ENCODE peak calls at places on chromosomes 5 and 9, in five cellular contexts. R is heart left ventricle, F is aorta, K is stomach, P is astrocyte. A is an unnamed sample.

GRCh38 chr9:25861416-25861815 is 183.2 kb upstream of the TUSC1 start:
- DNase-seq in R (no peak), F (no peak), K (no peak), P (no peak), A (no peak)

GRCh38 chr9:1977026-1977425 is 38.1 kb upstream of the SMARCA2 start:
- DNase-seq in R (no peak), F (no peak), K (no peak), P (no peak), A (no peak)

GRCh38 chr5:174316326-174316725 is 270.8 kb downstream of the NSG2 start:
- DNase-seq in R (no peak), F (no peak), K (no peak), P (no peak), A (no peak)

GRCh38 chr9:33437235-33437634 is 10.2 kb downstream of the AQP3 start:
- DNase-seq in R (no peak), F (no peak), K (no peak), P (no peak), A (no peak)

GRCh38 chr5:1116109-1116735 is 4.4 kb upstream of the SLC12A7 start:
- DNase-seq in R (no peak), F (no peak), K (no peak), P (no peak), A (no peak)

GRCh38 chr5:105817906-105818305 is 1852.8 kb downstream of the EFNA5 start:
- DNase-seq in R (no peak), F (no peak), K (no peak), P (no peak), A (no peak)

GRCh38 chr9:69971643-69972449 is 71.8 kb upstream of the MAMDC2 start:
- DNase-seq in R (peak; percentile 54), F (peak; percentile 81), K (peak; percentile 60), P (peak; percentile 64), A (peak; percentile 80)

GRCh38 chr5:142977363-142978051 is 207.3 kb downstream of the ARHGAP26 start:
- DNase-seq in R (no peak), F (no peak), K (no peak), P (peak; percentile 96), A (no peak)

GRCh38 chr9:83649080-83649479 is 26.1 kb downstream of the IDNK start:
- DNase-seq in R (peak; percentile 61), F (peak; percentile 68), K (peak; percentile 74), P (no peak), A (peak; percentile 68)

GRCh38 chr5:138989720-138990119 is 114.6 kb upstream of the LRRTM2 start:
- DNase-seq in R (no peak), F (no peak), K (no peak), P (peak; percentile 67), A (no peak)

GRCh38 chr5:154481584-154482381 is 3.8 kb upstream of the HAND1 start:
- DNase-seq in R (no peak), F (no peak), K (no peak), P (no peak), A (no peak)

GRCh38 chr5:178392386-178392785 is 159.8 kb upstream of the PHYKPL start:
- DNase-seq in R (no peak), F (peak; percentile 33), K (peak; percentile 18), P (no peak), A (no peak)

GRCh38 chr9:133742849-133743444 is 4.8 kb upstream of the SARDH start:
- DNase-seq in R (peak; percentile 61), F (peak; percentile 70), K (peak; percentile 76), P (peak; percentile 36), A (peak; percentile 71)

GRCh38 chr9:106677374-106677773 is 185.6 kb upstream of the ZNF462 start:
- DNase-seq in R (no peak), F (no peak), K (no peak), P (no peak), A (no peak)

GRCh38 chr5:139636975-139637408 is 11.2 kb upstream of the CXXC5 start:
- DNase-seq in R (no peak), F (no peak), K (no peak), P (peak; percentile 71), A (no peak)

GRCh38 chr5:168047669-168048111 is 243.8 kb upstream of the WWC1 start:
- DNase-seq in R (peak; percentile 71), F (no peak), K (peak; percentile 47), P (peak; percentile 39), A (peak; percentile 73)

GRCh38 chr9:27387722-27388121 is 90.8 kb upstream of the EQTN start:
- DNase-seq in R (no peak), F (no peak), K (no peak), P (no peak), A (no peak)

GRCh38 chr5:39716532-39716971 is 291.8 kb upstream of the DAB2 start:
- DNase-seq in R (peak; percentile 13), F (peak; percentile 42), K (peak; percentile 58), P (peak; percentile 37), A (no peak)

GRCh38 chr9:90642570-90643539 is at the start of gene DIRAS2:
- DNase-seq in R (peak; percentile 13), F (peak; percentile 49), K (peak; percentile 67), P (peak; percentile 39), A (peak; percentile 22)

GRCh38 chr9:128553695-128554094 is 1.3 kb downstream of the SPTAN1 start:
- DNase-seq in R (no peak), F (no peak), K (no peak), P (peak; percentile 69), A (no peak)

GRCh38 chr9:128556276-128556675 is 3.9 kb downstream of the SPTAN1 start:
- DNase-seq in R (no peak), F (no peak), K (no peak), P (no peak), A (no peak)

GRCh38 chr9:128554155-128554862 is 1.9 kb downstream of the SPTAN1 start:
- DNase-seq in R (peak; percentile 58), F (peak; percentile 53), K (peak; percentile 37), P (peak; percentile 94), A (peak; percentile 52)

GRCh38 chr9:128556915-128557634 is 4.7 kb downstream of the SPTAN1 start:
- DNase-seq in R (no peak), F (no peak), K (no peak), P (no peak), A (no peak)

DNA sequence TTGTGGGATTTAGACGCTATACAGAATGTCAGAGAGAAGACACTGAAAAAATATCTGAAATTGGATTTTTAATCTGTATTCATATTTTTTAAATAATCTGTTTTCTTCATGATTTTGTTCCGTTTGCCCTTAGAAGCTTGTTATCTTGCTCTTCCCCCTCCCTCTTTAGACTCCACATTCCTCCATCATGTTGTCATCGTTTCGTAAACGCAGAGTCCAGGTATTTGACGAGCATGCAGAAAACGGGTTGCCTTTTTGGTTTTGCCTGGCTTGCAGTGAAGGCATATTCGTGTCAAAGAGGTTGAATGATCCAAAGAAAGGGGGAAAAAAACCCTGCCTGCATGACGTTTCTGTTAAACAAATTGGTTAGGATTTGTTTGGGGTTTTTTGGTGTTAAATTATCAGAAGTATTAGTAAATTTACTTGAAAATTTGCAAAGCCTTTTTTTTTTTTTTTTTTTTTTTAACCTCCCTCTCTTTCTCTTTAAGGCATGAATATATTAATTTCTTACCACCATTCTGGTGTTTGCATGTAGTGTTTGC is 2.9 kb downstream of the SPTAN1 start:
- DNase-seq in R (no peak), F (no peak), K (no peak), P (peak; percentile 78), A (no peak)
- H3K4me1 ChIP-seq in R (peaks cover 80% of the 10 kb centered on the region), F (peaks cover 13% of the 10 kb centered on the region), K (peaks cover 89% of the 10 kb centered on the region), P (peaks cover 63% of the 10 kb centered on the region), A (peaks cover 98% of the 10 kb centered on the region)

GRCh38 chr9:123174887-123175518 is 93.4 kb downstream of the STRBP start:
- DNase-seq in R (no peak), F (no peak), K (no peak), P (no peak), A (no peak)
- H3K4me1 ChIP-seq in R (peaks cover 15% of the 10 kb centered on the region), F (no peaks in the 10 kb centered on the region), K (peaks cover 2% of the 10 kb centered on the region), P (no peaks in the 10 kb centered on the region), A (peaks cover 14% of the 10 kb centered on the region)

GRCh38 chr9:37149646-37150308 is 29.4 kb downstream of the ZCCHC7 start:
- DNase-seq in R (no peak), F (no peak), K (no peak), P (no peak), A (no peak)

GRCh38 chr9:37144762-37145161 is 24.4 kb downstream of the ZCCHC7 start:
- DNase-seq in R (no peak), F (no peak), K (no peak), P (peak; percentile 41), A (no peak)

GRCh38 chr9:37148181-37148580 is 27.8 kb downstream of the ZCCHC7 start:
- DNase-seq in R (no peak), F (no peak), K (no peak), P (no peak), A (no peak)

GRCh38 chr9:37141015-37141414 is 20.6 kb downstream of the ZCCHC7 start:
- DNase-seq in R (no peak), F (no peak), K (no peak), P (no peak), A (no peak)

DNA sequence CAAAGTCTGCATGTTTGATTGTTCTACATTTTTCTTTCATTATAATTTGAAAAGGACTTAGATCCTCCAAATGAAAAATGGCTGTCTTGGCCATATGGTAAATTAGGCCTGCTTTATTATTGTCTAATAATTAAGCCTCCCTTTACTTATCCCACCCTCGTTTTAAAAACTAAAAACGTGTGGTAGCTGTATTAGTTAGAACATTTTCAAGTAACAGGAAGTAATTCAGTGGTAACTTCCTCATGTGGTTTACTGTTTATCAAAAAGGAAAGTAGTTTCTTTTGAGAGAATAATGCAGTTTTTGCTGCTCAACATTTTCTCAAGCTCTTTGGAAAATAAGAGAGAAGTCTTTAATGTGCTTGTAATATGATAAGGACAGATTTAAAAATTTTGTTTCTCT is 26.0 kb downstream of the ZCCHC7 start:
- DNase-seq in R (no peak), F (no peak), K (no peak), P (no peak), A (no peak)
- H3K4me1 ChIP-seq in R (no peaks in the 10 kb centered on the region), F (no peaks in the 10 kb centered on the region), K (peaks cover 15% of the 10 kb centered on the region), P (peaks cover 5% of the 10 kb centered on the region), A (peaks cover 7% of the 10 kb centered on the region)

GRCh38 chr5:159341145-159341544 is 10.9 kb upstream of the IL12B start:
- DNase-seq in R (no peak), F (no peak), K (no peak), P (no peak), A (no peak)
- H3K4me1 ChIP-seq in R (peaks cover 10% of the 10 kb centered on the region), F (peaks cover 2% of the 10 kb centered on the region), K (no peaks in the 10 kb centered on the region), P (peaks cover 13% of the 10 kb centered on the region), A (peaks cover 10% of the 10 kb centered on the region)

GRCh38 chr9:135673941-135674340 is 10.8 kb downstream of the LCN9 start:
- DNase-seq in R (no peak), F (no peak), K (no peak), P (no peak), A (no peak)
- H3K4me1 ChIP-seq in R (no peaks in the 10 kb centered on the region), F (no peaks in the 10 kb centered on the region), K (no peaks in the 10 kb centered on the region), P (no peaks in the 10 kb centered on the region), A (no peaks in the 10 kb centered on the region)

DNA sequence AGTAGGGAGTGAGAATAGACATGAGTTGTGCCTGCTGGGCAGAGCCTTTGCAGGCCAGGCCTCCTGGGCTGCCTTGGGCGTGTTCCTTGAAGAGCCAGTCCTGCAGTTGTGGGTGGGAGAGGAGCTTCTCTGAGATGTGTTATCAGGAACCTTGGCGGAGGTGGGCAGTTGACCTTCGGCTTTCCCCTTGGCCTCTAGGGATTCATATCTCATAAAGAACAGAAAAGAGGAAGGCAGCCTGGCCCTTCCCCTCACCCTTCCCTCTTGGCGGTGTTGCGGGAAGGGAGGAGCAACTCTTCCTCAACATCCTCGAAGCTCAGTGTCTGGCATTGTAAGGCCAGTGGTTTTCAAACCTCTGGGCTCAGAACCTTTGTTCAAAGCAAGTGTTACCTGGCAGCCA is 59.2 kb downstream of the DAPK1 start:
- DNase-seq in R (no peak), F (peak; percentile 69), K (no peak), P (no peak), A (peak; percentile 28)
- H3K4me1 ChIP-seq in R (no peaks in the 10 kb centered on the region), F (no peaks in the 10 kb centered on the region), K (peaks cover 91% of the 10 kb centered on the region), P (peaks cover 5% of the 10 kb centered on the region), A (peaks cover 12% of the 10 kb centered on the region)

GRCh38 chr9:14272924-14273528 is 40.9 kb downstream of the NFIB start:
- DNase-seq in R (no peak), F (no peak), K (no peak), P (no peak), A (no peak)
- H3K4me1 ChIP-seq in R (peaks cover 93% of the 10 kb centered on the region), F (peaks cover 4% of the 10 kb centered on the region), K (peaks cover 90% of the 10 kb centered on the region), P (peaks cover 58% of the 10 kb centered on the region), A (peaks cover 98% of the 10 kb centered on the region)